ENCODE peak calls at places on chromosomes 5 and 9, in ten cellular contexts. L is HCT116; Y is transverse colon; X is lung; R is left ventricle myocardium inferior; O is IMR-90; F is A549; C is CD8-positive, alpha-beta T cell; Z is PC-3; D is lower lobe of right lung. K is an unnamed sample. For H3K9me3, the result is how much of the 10 kb centered on the place peaks cover.

GRCh38 chr9:116736406-116736805 is 49.3 kb downstream of the TRIM32 start:
- DNase-seq in L (no peak), Y (no peak), X (no peak), R (no peak), O (no peak), F (no peak), C (no peak), Z (no peak), D (no peak), K (no peak)

GRCh38 chr5:168042284-168043080 is 249.0 kb upstream of the WWC1 start:
- DNase-seq in L (no peak), Y (no peak), X (no peak), R (no peak), O (no peak), F (no peak), C (no peak), Z (no peak), D (no peak), K (no peak)

GRCh38 chr9:88196456-88196855 is 58.2 kb upstream of the SPATA31C2 start:
- DNase-seq in L (no peak), Y (no peak), X (no peak), R (no peak), O (no peak), F (no peak), C (no peak), Z (peak), D (no peak), K (no peak)

GRCh38 chr5:69492391-69493234 is at the start of gene OCLN:
- DNase-seq in L (peak), Y (peak), X (peak), R (no peak), O (no peak), F (peak), C (no peak), Z (peak), D (peak), K (peak)

GRCh38 chr5:59542841-59543825 is 350.4 kb downstream of the PDE4D start:
- DNase-seq in L (no peak), Y (peak), X (no peak), R (peak), O (no peak), F (no peak), C (no peak), Z (no peak), D (no peak), K (peak)

GRCh38 chr9:129068110-129068509 is 12.8 kb upstream of the DOLPP1 start:
- DNase-seq in L (no peak), Y (no peak), X (no peak), R (no peak), O (no peak), F (no peak), C (no peak), Z (no peak), D (no peak), K (no peak)

GRCh38 chr5:32504923-32505596 is 60.5 kb upstream of the ZFR start:
- DNase-seq in L (no peak), Y (peak), X (no peak), R (peak), O (peak), F (no peak), C (peak), Z (no peak), D (no peak), K (no peak)

GRCh38 chr9:83978992-83979811 is 813 bp downstream of the HNRNPK start:
- DNase-seq in L (no peak), Y (peak), X (peak), R (peak), O (peak), F (peak), C (peak), Z (peak), D (peak), K (peak)

GRCh38 chr5:157596449-157596848 is 20.9 kb upstream of the ADAM19 start:
- DNase-seq in L (no peak), Y (peak), X (no peak), R (no peak), O (no peak), F (no peak), C (no peak), Z (no peak), D (no peak), K (no peak)

GRCh38 chr9:134619983-134620612 is 21.5 kb upstream of the COL5A1 start:
- DNase-seq in L (no peak), Y (no peak), X (no peak), R (no peak), O (no peak), F (no peak), C (no peak), Z (no peak), D (peak), K (peak)

GRCh38 chr5:57538341-57538955 is 55.8 kb upstream of the ACTBL2 start:
- DNase-seq in L (no peak), Y (no peak), X (no peak), R (no peak), O (peak), F (no peak), C (no peak), Z (peak), D (no peak), K (no peak)

GRCh38 chr5:124752854-124753720 is 6.6 kb upstream of the ZNF608 start:
- DNase-seq in L (no peak), Y (no peak), X (no peak), R (no peak), O (no peak), F (no peak), C (no peak), Z (no peak), D (no peak), K (no peak)

GRCh38 chr9:2497666-2498400 is 123.8 kb upstream of the VLDLR start:
- DNase-seq in L (no peak), Y (no peak), X (no peak), R (no peak), O (no peak), F (no peak), C (no peak), Z (no peak), D (no peak), K (no peak)

GRCh38 chr5:147234825-147235635 is at the start of gene STK32A:
- DNase-seq in L (no peak), Y (peak), X (peak), R (peak), O (no peak), F (no peak), C (no peak), Z (peak), D (peak), K (no peak)

GRCh38 chr5:127186657-127187056 is 103.9 kb upstream of the MEGF10 start:
- DNase-seq in L (no peak), Y (no peak), X (no peak), R (no peak), O (no peak), F (no peak), C (no peak), Z (peak), D (no peak), K (no peak)

GRCh38 chr9:113997610-113998009 is 80.5 kb downstream of the AMBP start:
- DNase-seq in L (no peak), Y (no peak), X (no peak), R (no peak), O (no peak), F (no peak), C (no peak), Z (no peak), D (no peak), K (peak)

GRCh38 chr5:6704361-6704851 is 8.8 kb upstream of the TENT4A start:
- DNase-seq in L (no peak), Y (peak), X (peak), R (peak), O (peak), F (no peak), C (no peak), Z (peak), D (peak), K (no peak)

GRCh38 chr5:67640011-67640410 is 443.4 kb upstream of the CD180 start:
- DNase-seq in L (no peak), Y (no peak), X (no peak), R (no peak), O (no peak), F (no peak), C (no peak), Z (no peak), D (no peak), K (no peak)

GRCh38 chr5:136028782-136029742 is at the start of gene TGFBI:
- DNase-seq in L (no peak), Y (peak), X (peak), R (peak), O (peak), F (peak), C (no peak), Z (peak), D (peak), K (peak)

GRCh38 chr5:98816574-98817222 is 43.2 kb downstream of the RGMB start:
- DNase-seq in L (no peak), Y (peak), X (peak), R (no peak), O (no peak), F (no peak), C (no peak), Z (no peak), D (peak), K (no peak)

DNA sequence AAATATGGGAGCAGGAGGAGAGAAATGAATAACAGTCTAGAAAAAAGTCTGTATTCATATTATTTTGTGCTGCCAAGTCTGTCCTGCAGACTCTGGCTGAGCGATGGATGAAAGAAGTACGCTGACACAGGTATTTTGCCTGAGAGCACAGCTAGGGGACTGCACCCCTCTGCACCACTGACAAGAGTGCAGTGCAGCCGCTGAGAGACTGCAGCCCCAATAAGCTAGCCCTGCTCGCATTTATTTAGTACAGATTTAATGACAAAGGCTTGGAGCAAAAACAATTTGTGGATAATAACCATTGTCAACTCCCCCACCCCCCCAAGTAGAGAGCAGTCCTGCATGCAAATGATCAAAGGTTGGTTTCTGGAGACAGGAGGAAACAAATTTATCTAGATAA is 13.3 kb upstream of the MRPS30 start:
- DNase-seq in L (no peak), Y (no peak), X (no peak), R (no peak), O (no peak), F (no peak), C (no peak), Z (no peak), D (no peak), K (no peak)
- H3K9me3 ChIP-seq in L (under half), Y (under half), X (under half), R (under half), O (under half), F (under half), C (under half), Z (under half), D (under half), K (under half)

DNA sequence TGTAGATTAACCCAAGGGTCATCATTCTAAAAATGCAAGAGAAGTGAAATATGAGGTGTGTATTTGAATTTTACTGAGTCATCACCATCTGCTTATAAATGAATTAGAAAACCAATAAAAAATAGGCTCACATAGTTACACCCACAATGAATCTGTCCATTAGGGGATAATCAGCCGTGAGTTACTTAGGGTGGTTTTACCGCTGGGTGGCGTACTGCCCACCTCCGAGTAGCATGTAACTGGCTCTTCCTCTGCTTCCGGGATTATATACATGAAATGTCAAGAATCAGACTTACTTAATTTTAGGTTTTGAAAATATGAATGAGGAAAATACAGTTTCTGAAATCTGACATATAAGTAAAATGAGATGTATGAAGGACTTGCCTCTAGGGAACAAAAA is 332.9 kb upstream of the CCNG1 start:
- DNase-seq in L (no peak), Y (no peak), X (no peak), R (no peak), O (no peak), F (no peak), C (no peak), Z (peak), D (no peak), K (no peak)
- TF ChIP-seq CTCF in L (peak), Y (no peak), X (no peak), R (no peak), O (no peak), F (no peak), C (no peak), Z (peak), D (no peak), K (peak)

GRCh38 chr9:138094028-138094427 is 216.4 kb downstream of the CACNA1B start:
- DNase-seq in L (no peak), Y (no peak), X (no peak), R (no peak), O (no peak), F (no peak), C (no peak), Z (no peak), D (no peak), K (no peak)

GRCh38 chr9:138098116-138098907 is 220.7 kb downstream of the CACNA1B start:
- DNase-seq in L (no peak), Y (no peak), X (no peak), R (no peak), O (no peak), F (no peak), C (peak), Z (no peak), D (peak), K (peak)

GRCh38 chr9:138097501-138097991 is 220.0 kb downstream of the CACNA1B start:
- DNase-seq in L (no peak), Y (no peak), X (no peak), R (no peak), O (no peak), F (no peak), C (peak), Z (no peak), D (peak), K (peak)

GRCh38 chr9:138098908-138099791 is 221.6 kb downstream of the CACNA1B start:
- DNase-seq in L (no peak), Y (no peak), X (no peak), R (no peak), O (no peak), F (no peak), C (peak), Z (no peak), D (peak), K (peak)

GRCh38 chr9:138096192-138096845 is 218.7 kb downstream of the CACNA1B start:
- DNase-seq in L (no peak), Y (no peak), X (no peak), R (no peak), O (no peak), F (no peak), C (peak), Z (no peak), D (peak), K (no peak)
- H3K9me3 ChIP-seq in L (under half), Y (under half), X (under half), R (under half), O (under half), F (under half), C (under half), Z (under half), D (under half), K (under half)

DNA sequence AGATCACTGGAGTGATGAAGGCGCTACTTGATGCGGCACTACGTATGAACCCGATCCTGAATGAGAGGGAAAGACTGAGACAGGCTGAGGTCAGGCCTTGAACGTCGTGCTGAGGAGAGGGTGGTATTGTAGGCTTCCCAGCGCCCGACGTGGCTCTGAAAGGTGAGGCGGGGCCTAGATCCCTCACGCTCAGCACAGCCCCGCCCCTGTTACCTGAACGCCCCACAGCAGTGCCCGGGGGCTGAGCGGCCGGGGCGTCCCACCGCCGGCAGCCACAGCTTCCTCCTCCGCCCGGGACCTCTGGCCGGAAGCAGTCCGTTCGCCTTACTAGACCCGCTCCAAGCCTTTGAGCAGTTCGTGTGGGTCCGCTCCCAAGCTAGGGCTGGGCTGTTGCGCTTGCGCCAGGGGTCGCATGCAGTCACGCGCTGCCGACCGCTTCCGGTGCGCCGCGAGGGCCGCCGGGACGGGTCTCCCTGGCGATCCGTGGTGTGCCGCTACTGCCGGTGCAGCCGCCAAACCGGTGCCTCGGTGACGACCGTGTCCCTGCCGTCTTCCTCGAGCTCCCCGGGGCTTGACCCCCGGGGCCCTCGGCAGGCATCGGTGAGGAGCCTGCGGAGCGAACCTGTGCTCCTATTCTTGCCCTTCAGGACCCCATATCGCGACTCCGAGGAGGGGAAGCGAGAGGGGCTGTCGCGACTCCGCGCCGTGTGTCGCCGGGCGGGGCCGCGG is at the start of the genes HMGXB3 and TIGD6:
- DNase-seq in L (peak), Y (peak), X (peak), R (peak), O (peak), F (peak), C (peak), Z (peak), D (peak), K (peak)
- TF ChIP-seq CTCF in L (no peak), Y (no peak), X (no peak), R (no peak), O (no peak), F (no peak), C (no peak), Z (no peak), D (no peak), K (no peak)

GRCh38 chr5:180041501-180042274 is 29.9 kb downstream of the RNF130 start:
- DNase-seq in L (no peak), Y (peak), X (no peak), R (no peak), O (no peak), F (no peak), C (no peak), Z (no peak), D (no peak), K (no peak)
- H3K9me3 ChIP-seq in L (under half), Y (under half), X (under half), R (under half), O (under half), F (under half), C (under half), Z (under half), D (under half), K (under half)

K was measured in right lobe of liver.